ENCODE peak calls at places on chromosome 16, in seven cellular contexts. One of them, this sample, is unnamed.

GRCh38 chr16:14194706-14195105 is 123.6 kb downstream of the MRTFB start:
- DNase-seq in islet precursor cell: no peak
- DNase-seq in stimulated activated CD4-positive, alpha-beta T cell treated with anti-CD3 and anti-CD28 coated beads, TNF-alpha, amount 100 ng/mL, for 48 hours: no peak
- DNase-seq in endothelial cell: no peak
- DNase-seq in heart left ventricle: no peak
- DNase-seq in lower leg skin: no peak
- DNase-seq in EL: no peak
- DNase-seq in this sample: no peak

GRCh38 chr16:72946474-72947194 is 101.3 kb downstream of the ZFHX3 start:
- DNase-seq in islet precursor cell: no peak
- DNase-seq in stimulated activated CD4-positive, alpha-beta T cell treated with anti-CD3 and anti-CD28 coated beads, TNF-alpha, amount 100 ng/mL, for 48 hours: no peak
- DNase-seq in endothelial cell: no peak
- DNase-seq in heart left ventricle: peak
- DNase-seq in lower leg skin: no peak
- DNase-seq in EL: no peak
- DNase-seq in this sample: no peak

GRCh38 chr16:88119881-88120280 is 168.6 kb downstream of the BANP start:
- DNase-seq in islet precursor cell: no peak
- DNase-seq in stimulated activated CD4-positive, alpha-beta T cell treated with anti-CD3 and anti-CD28 coated beads, TNF-alpha, amount 100 ng/mL, for 48 hours: no peak
- DNase-seq in endothelial cell: no peak
- DNase-seq in heart left ventricle: no peak
- DNase-seq in lower leg skin: no peak
- DNase-seq in EL: no peak
- DNase-seq in this sample: no peak

GRCh38 chr16:87190288-87191240 is 126.6 kb downstream of the C16orf95 start:
- DNase-seq in islet precursor cell: no peak
- DNase-seq in stimulated activated CD4-positive, alpha-beta T cell treated with anti-CD3 and anti-CD28 coated beads, TNF-alpha, amount 100 ng/mL, for 48 hours: no peak
- DNase-seq in endothelial cell: peak
- DNase-seq in heart left ventricle: no peak
- DNase-seq in lower leg skin: no peak
- DNase-seq in EL: peak
- DNase-seq in this sample: no peak

GRCh38 chr16:88446061-88446460 is 7.0 kb upstream of the ZFPM1 start:
- DNase-seq in islet precursor cell: no peak
- DNase-seq in stimulated activated CD4-positive, alpha-beta T cell treated with anti-CD3 and anti-CD28 coated beads, TNF-alpha, amount 100 ng/mL, for 48 hours: no peak
- DNase-seq in endothelial cell: no peak
- DNase-seq in heart left ventricle: no peak
- DNase-seq in lower leg skin: no peak
- DNase-seq in EL: no peak
- DNase-seq in this sample: no peak

GRCh38 chr16:4692460-4693295 is 684 bp upstream of the NUDT16L1 start:
- DNase-seq in islet precursor cell: peak
- DNase-seq in stimulated activated CD4-positive, alpha-beta T cell treated with anti-CD3 and anti-CD28 coated beads, TNF-alpha, amount 100 ng/mL, for 48 hours: no peak
- DNase-seq in endothelial cell: no peak
- DNase-seq in heart left ventricle: no peak
- DNase-seq in lower leg skin: no peak
- DNase-seq in EL: no peak
- DNase-seq in this sample: no peak

GRCh38 chr16:72285728-72286127 is 113.8 kb upstream of the PMFBP1 start:
- DNase-seq in islet precursor cell: no peak
- DNase-seq in stimulated activated CD4-positive, alpha-beta T cell treated with anti-CD3 and anti-CD28 coated beads, TNF-alpha, amount 100 ng/mL, for 48 hours: no peak
- DNase-seq in endothelial cell: no peak
- DNase-seq in heart left ventricle: no peak
- DNase-seq in lower leg skin: no peak
- DNase-seq in EL: no peak
- DNase-seq in this sample: no peak

GRCh38 chr16:75660726-75661302 is 13.2 kb downstream of the TERF2IP start:
- DNase-seq in islet precursor cell: no peak
- DNase-seq in stimulated activated CD4-positive, alpha-beta T cell treated with anti-CD3 and anti-CD28 coated beads, TNF-alpha, amount 100 ng/mL, for 48 hours: no peak
- DNase-seq in endothelial cell: no peak
- DNase-seq in heart left ventricle: no peak
- DNase-seq in lower leg skin: no peak
- DNase-seq in EL: no peak
- DNase-seq in this sample: no peak

GRCh38 chr16:31181102-31181830 is 1.3 kb downstream of the FUS start:
- DNase-seq in islet precursor cell: no peak
- DNase-seq in stimulated activated CD4-positive, alpha-beta T cell treated with anti-CD3 and anti-CD28 coated beads, TNF-alpha, amount 100 ng/mL, for 48 hours: no peak
- DNase-seq in endothelial cell: peak
- DNase-seq in heart left ventricle: peak
- DNase-seq in lower leg skin: peak
- DNase-seq in EL: peak
- DNase-seq in this sample: peak

GRCh38 chr16:85750021-85750826 is 672 bp downstream of the C16orf74 start:
- DNase-seq in islet precursor cell: no peak
- DNase-seq in stimulated activated CD4-positive, alpha-beta T cell treated with anti-CD3 and anti-CD28 coated beads, TNF-alpha, amount 100 ng/mL, for 48 hours: no peak
- DNase-seq in endothelial cell: no peak
- DNase-seq in heart left ventricle: peak
- DNase-seq in lower leg skin: no peak
- DNase-seq in EL: peak
- DNase-seq in this sample: peak

This sample was measured in lower lobe of right lung.